ENCODE peak calls at places on chromosomes 16 and 17, in seven cellular contexts. O is tibial nerve; U is thoracic aorta; X is small intestine; L is activated effector memory CD4-positive, alpha-beta T cell treated with Interleukin-2 at 50 U/mL for 16 hours; J is esophagus squamous epithelium; I is K562. E is an unnamed sample.
A peak's percentile ranks its signal among the peaks of the same experiment; 100 is the strongest.

GRCh38 chr17:67260051-67260987 is 15.3 kb upstream of the HELZ start:
- DNase-seq in O (peak; percentile 94), U (no peak), X (no peak), L (no peak), J (no peak), I (no peak), E (peak; percentile 51)

GRCh38 chr17:50426472-50426782 is 409 bp downstream of the ACSF2 start:
- DNase-seq in O (no peak), U (no peak), X (no peak), L (no peak), J (no peak), I (no peak), E (no peak)

GRCh38 chr16:11367483-11367906 is 22.2 kb downstream of the RMI2 start:
- DNase-seq in O (no peak), U (no peak), X (no peak), L (no peak), J (no peak), I (peak; percentile 9), E (no peak)

GRCh38 chr16:73683804-73684203 is 612.8 kb upstream of the PSMD7 start:
- DNase-seq in O (no peak), U (no peak), X (no peak), L (no peak), J (no peak), I (no peak), E (no peak)

GRCh38 chr17:71068351-71068750 is 899.0 kb downstream of the KCNJ2 start:
- DNase-seq in O (no peak), U (no peak), X (no peak), L (no peak), J (no peak), I (no peak), E (no peak)

GRCh38 chr17:50495918-50496317 is 12.3 kb upstream of the MYCBPAP start:
- DNase-seq in O (no peak), U (no peak), X (no peak), L (no peak), J (no peak), I (no peak), E (no peak)

GRCh38 chr17:2809337-2809736 is 13.1 kb downstream of the RAP1GAP2 start:
- DNase-seq in O (no peak), U (no peak), X (no peak), L (no peak), J (no peak), I (no peak), E (no peak)

GRCh38 chr17:34076743-34077631 is 178.1 kb upstream of the CCL2 start:
- DNase-seq in O (no peak), U (no peak), X (no peak), L (no peak), J (no peak), I (no peak), E (no peak)

GRCh38 chr17:61774724-61775123 is 88.6 kb downstream of the BRIP1 start:
- DNase-seq in O (no peak), U (no peak), X (no peak), L (no peak), J (no peak), I (no peak), E (no peak)

GRCh38 chr16:1533443-1533951 is at the start of gene TMEM204:
- DNase-seq in O (peak; percentile 49), U (no peak), X (peak; percentile 28), L (peak; percentile 57), J (no peak), I (no peak), E (peak; percentile 40)

GRCh38 chr17:6506679-6507231 is 49.6 kb downstream of the PITPNM3 start:
- DNase-seq in O (no peak), U (no peak), X (peak; percentile 55), L (no peak), J (no peak), I (no peak), E (no peak)